ENCODE peak calls at places on chromosomes 11 and 22, in five cellular contexts. Y, T, M, Q and D are unnamed samples. For H3K9me3, the result is how much of the 10 kb centered on the place peaks cover.

GRCh38 chr11:88179141-88179540 is 3.9 kb upstream of the RAB38 start:
- DNase-seq in Q (peak), Y (no peak), M (peak), T (peak), D (no peak)

GRCh38 chr11:48034926-48035876 is 54.8 kb downstream of the PTPRJ start:
- DNase-seq in T (no peak), Y (no peak), M (peak), Q (no peak), D (peak)

GRCh38 chr11:10979529-10979928 is 121.7 kb upstream of the ZBED5 start:
- DNase-seq in Y (no peak), M (no peak), Q (no peak), T (no peak), D (no peak)

GRCh38 chr22:47250995-47251765 is 488.7 kb downstream of the TBC1D22A start:
- DNase-seq in Y (no peak), M (no peak), Q (no peak), T (no peak), D (no peak)

GRCh38 chr11:30535818-30536217 is 50.3 kb downstream of the MPPED2 start:
- DNase-seq in Y (no peak), Q (no peak), M (no peak), T (no peak), D (no peak)

GRCh38 chr11:117837791-117838190 is 13.2 kb upstream of the FXYD2 start:
- DNase-seq in T (no peak), Q (no peak), M (no peak), Y (no peak), D (peak)

GRCh38 chr11:67351275-67352005 is 1.9 kb downstream of the POLD4 start:
- DNase-seq in Q (peak), T (peak), Y (peak), M (peak), D (peak)

GRCh38 chr11:46492540-46492939 is 101.0 kb upstream of the CHRM4 start:
- DNase-seq in T (no peak), Y (peak), Q (peak), M (peak), D (no peak)

GRCh38 chr11:23751280-23751679 is 745.6 kb upstream of the LUZP2 start:
- DNase-seq in Q (no peak), Y (no peak), M (no peak), T (no peak), D (no peak)

GRCh38 chr11:20599424-20600346 is at the start of gene SLC6A5:
- DNase-seq in M (peak), Y (peak), T (peak), Q (peak), D (peak)

GRCh38 chr11:76233936-76234703 is 27.8 kb upstream of the WNT11 start:
- DNase-seq in T (no peak), Y (peak), Q (peak), M (peak), D (no peak)

GRCh38 chr11:8338138-8338537 is 74.5 kb upstream of the LMO1 start:
- DNase-seq in T (peak), M (peak), Q (peak), Y (peak), D (peak)

GRCh38 chr22:49395617-49396016 is 432.1 kb downstream of the BRD1 start:
- DNase-seq in M (no peak), Q (no peak), Y (no peak), T (no peak), D (no peak)

GRCh38 chr22:41234815-41235687 is 5.7 kb downstream of the CHADL start:
- DNase-seq in M (no peak), Y (no peak), T (no peak), Q (no peak), D (no peak)

GRCh38 chr11:93089474-93090102 is 108.2 kb downstream of the SLC36A4 start:
- DNase-seq in T (peak), Y (peak), Q (peak), M (peak), D (no peak)

GRCh38 chr11:68043349-68044144 is 4.7 kb downstream of the TCIRG1 start:
- DNase-seq in T (peak), Q (peak), Y (peak), M (peak), D (no peak)

GRCh38 chr11:71252434-71252781 is at the start of gene SHANK2:
- DNase-seq in M (no peak), Y (no peak), Q (no peak), T (no peak), D (no peak)

GRCh38 chr11:102850973-102851745 is 7.8 kb upstream of the MMP3 start:
- DNase-seq in Q (peak), M (peak), T (peak), Y (peak), D (no peak)

GRCh38 chr11:62857541-62857982 is 18.2 kb upstream of the WDR74 start:
- DNase-seq in M (no peak), Q (peak), Y (no peak), T (peak), D (no peak)

GRCh38 chr11:79397252-79397651 is 43.6 kb downstream of the TENM4 start:
- DNase-seq in M (peak), T (peak), Y (no peak), Q (no peak), D (no peak)

GRCh38 chr11:44308923-44309482 is 936 bp downstream of the ALX4 start:
- DNase-seq in T (no peak), Y (no peak), M (peak), Q (no peak), D (no peak)

GRCh38 chr11:44309483-44310197 is at the start of gene ALX4:
- DNase-seq in M (peak), Y (peak), T (no peak), Q (no peak), D (no peak)

GRCh38 chr11:44310198-44310455 is 188 bp upstream of the ALX4 start:
- DNase-seq in Y (no peak), T (no peak), Q (no peak), M (no peak), D (no peak)

GRCh38 chr11:44311339-44312261 is 1.7 kb upstream of the ALX4 start:
- DNase-seq in M (no peak), Y (no peak), Q (no peak), T (no peak), D (no peak)

GRCh38 chr11:44310456-44311272 is 725 bp upstream of the ALX4 start:
- DNase-seq in Q (no peak), T (no peak), Y (no peak), M (no peak), D (no peak)
- H3K9ac ChIP-seq in Q (no peak), T (no peak), Y (no peak), M (no peak), D (no peak)

GRCh38 chr11:2139118-2139490 is at the start of gene IGF2:
- DNase-seq in M (no peak), Y (peak), T (no peak), Q (peak), D (no peak)
- H3K4me3 ChIP-seq in M (no peak), Y (peak), T (peak), Q (no peak), D (no peak)

GRCh38 chr11:2482745-2483144 is 37.9 kb downstream of the KCNQ1 start:
- DNase-seq in M (no peak), Y (no peak), Q (no peak), T (no peak), D (no peak)
- H3K9me3 ChIP-seq in M (under half), Y (under half), Q (under half), T (under half), D (under half)

GRCh38 chr11:35857922-35858321 is 85.9 kb upstream of the LDLRAD3 start:
- DNase-seq in T (no peak), M (no peak), Q (no peak), Y (no peak), D (no peak)
- H3K9ac ChIP-seq in T (no peak), M (no peak), Q (no peak), Y (no peak), D (no peak)

GRCh38 chr22:20551805-20552449 is 44.5 kb downstream of the MED15 start:
- DNase-seq in Y (no peak), T (no peak), M (peak), Q (no peak), D (no peak)
- H3K4me3 ChIP-seq in Y (no peak), T (no peak), M (no peak), Q (peak), D (no peak)

GRCh38 chr11:101584651-101585050 is 844 bp upstream of the TRPC6 start:
- DNase-seq in Y (no peak), Q (no peak), T (no peak), M (no peak), D (no peak)

GRCh38 chr11:101583180-101584128 is at the start of gene TRPC6:
- DNase-seq in Q (peak), T (peak), Y (peak), M (peak), D (no peak)

GRCh38 chr11:101586965-101587364 is 3.2 kb upstream of the TRPC6 start:
- DNase-seq in T (no peak), Q (no peak), M (no peak), Y (no peak), D (no peak)

GRCh38 chr11:101582242-101583052 is 1.4 kb downstream of the TRPC6 start:
- DNase-seq in M (peak), Q (peak), T (peak), Y (peak), D (no peak)

DNA sequence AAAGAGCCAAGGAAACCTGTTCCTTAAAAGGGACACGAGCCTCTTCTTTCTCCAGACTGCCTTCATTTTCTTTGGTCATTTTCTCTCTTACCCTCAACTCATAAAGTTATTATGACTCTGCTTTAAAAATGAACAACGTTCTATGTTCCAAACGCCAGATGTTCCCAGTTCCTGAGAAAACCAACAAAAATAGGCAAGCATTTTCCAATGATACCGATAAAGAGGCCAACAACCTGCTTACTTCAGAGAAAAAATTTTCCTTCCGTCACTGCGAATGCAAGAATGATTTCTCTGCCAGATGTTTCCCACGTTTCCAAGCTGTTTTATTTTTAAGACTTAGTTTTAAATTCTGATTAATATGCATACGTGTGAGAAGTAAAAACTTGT is 315 bp upstream of the TRPC6 start:
- DNase-seq in Q (no peak), T (no peak), M (no peak), Y (no peak), D (no peak)
- H3K9me3 ChIP-seq in Q (under half), T (under half), M (under half), Y (under half), D (under half)